ENCODE peak calls at places on chromosomes 16 and 17, in four cellular contexts. Z is K562, S is IMR-90, N is GM12878. M is an unnamed sample.

GRCh38 chr17:77208217-77208808 is 67.5 kb downstream of the SEC14L1 start:
- DNase-seq in N (no peak), Z (no peak), S (peak), M (no peak)

GRCh38 chr17:7590743-7591142 is 849 bp upstream of the SOX15 start:
- DNase-seq in S (peak), Z (no peak), N (no peak), M (peak)

GRCh38 chr17:42124256-42124655 is 1.7 kb downstream of the HSPB9 start:
- DNase-seq in Z (no peak), N (no peak), S (no peak), M (no peak)

GRCh38 chr17:79991924-79992656 is 43.6 kb downstream of the TBC1D16 start:
- DNase-seq in S (peak), Z (no peak), N (no peak), M (no peak)

GRCh38 chr16:82625066-82625968 is 1.5 kb upstream of the CDH13 start:
- DNase-seq in Z (no peak), N (no peak), S (no peak), M (no peak)

GRCh38 chr17:35129973-35130351 is 8.5 kb downstream of the FNDC8 start:
- DNase-seq in N (no peak), S (peak), Z (no peak), M (no peak)

GRCh38 chr17:50268632-50269287 is 5.5 kb upstream of the TMEM92 start:
- DNase-seq in Z (no peak), N (no peak), S (peak), M (peak)

GRCh38 chr17:57539528-57540301 is 205.4 kb downstream of the CCDC182 start:
- DNase-seq in Z (no peak), N (no peak), S (no peak), M (no peak)

GRCh38 chr17:35982409-35983191 is 1.3 kb upstream of the CCL16 start:
- DNase-seq in S (no peak), Z (no peak), N (no peak), M (no peak)

GRCh38 chr17:81735181-81736102 is 23.4 kb downstream of the SLC25A10 start:
- DNase-seq in N (peak), S (peak), Z (peak), M (no peak)

GRCh38 chr17:59746849-59747445 is 39.5 kb downstream of the VMP1 start:
- DNase-seq in N (no peak), S (peak), Z (peak), M (no peak)

GRCh38 chr16:3164121-3164991 is 23.6 kb upstream of the OR1F1 start:
- DNase-seq in N (no peak), S (no peak), Z (no peak), M (no peak)

GRCh38 chr17:73304438-73304837 is 7.4 kb downstream of the CDC42EP4 start:
- DNase-seq in N (no peak), Z (no peak), S (no peak), M (no peak)

GRCh38 chr17:73302189-73302588 is 9.6 kb downstream of the CDC42EP4 start:
- DNase-seq in Z (no peak), S (no peak), N (no peak), M (no peak)

GRCh38 chr17:73307130-73307529 is 4.7 kb downstream of the CDC42EP4 start:
- DNase-seq in Z (no peak), N (no peak), S (no peak), M (no peak)

GRCh38 chr17:73305845-73306836 is 5.7 kb downstream of the CDC42EP4 start:
- DNase-seq in N (no peak), S (no peak), Z (no peak), M (no peak)

GRCh38 chr17:73304971-73305786 is 6.6 kb downstream of the CDC42EP4 start:
- DNase-seq in N (no peak), Z (peak), S (peak), M (peak)
- TF ChIP-seq CHD1 in N (no peak), Z (no peak), S (no peak), M (no peak)

GRCh38 chr16:79476580-79476979 is 124.0 kb downstream of the MAF start:
- DNase-seq in Z (no peak), S (no peak), N (no peak), M (no peak)
- TF ChIP-seq CHD1 in Z (no peak), S (no peak), N (no peak), M (no peak)

GRCh38 chr16:89288577-89288844 is 71.0 kb downstream of the ZNF778 start:
- DNase-seq in N (no peak), Z (no peak), S (no peak), M (no peak)

GRCh38 chr16:89288966-89289365 is 71.5 kb downstream of the ZNF778 start:
- DNase-seq in S (no peak), N (no peak), Z (no peak), M (no peak)

GRCh38 chr16:89290887-89291286 is 73.4 kb downstream of the ZNF778 start:
- DNase-seq in Z (no peak), N (no peak), S (no peak), M (peak)

GRCh38 chr16:89290472-89290871 is 73.0 kb downstream of the ZNF778 start:
- DNase-seq in S (no peak), Z (no peak), N (no peak), M (no peak)

GRCh38 chr16:89289428-89290395 is 72.2 kb downstream of the ZNF778 start:
- DNase-seq in S (peak), Z (peak), N (no peak), M (peak)
- TF ChIP-seq CHD1 in S (no peak), Z (no peak), N (no peak), M (no peak)

GRCh38 chr17:3895354-3895753 is 2.5 kb upstream of the CAMKK1 start:
- DNase-seq in N (no peak), Z (no peak), S (no peak), M (no peak)

GRCh38 chr17:3893720-3894116 is 865 bp upstream of the CAMKK1 start:
- DNase-seq in S (no peak), N (no peak), Z (no peak), M (no peak)

GRCh38 chr17:3894188-3894587 is 1.3 kb upstream of the CAMKK1 start:
- DNase-seq in N (no peak), S (no peak), Z (no peak), M (no peak)

GRCh38 chr17:3896108-3897099 is 3.6 kb upstream of the CAMKK1 start:
- DNase-seq in S (no peak), N (no peak), Z (no peak), M (no peak)

DNA sequence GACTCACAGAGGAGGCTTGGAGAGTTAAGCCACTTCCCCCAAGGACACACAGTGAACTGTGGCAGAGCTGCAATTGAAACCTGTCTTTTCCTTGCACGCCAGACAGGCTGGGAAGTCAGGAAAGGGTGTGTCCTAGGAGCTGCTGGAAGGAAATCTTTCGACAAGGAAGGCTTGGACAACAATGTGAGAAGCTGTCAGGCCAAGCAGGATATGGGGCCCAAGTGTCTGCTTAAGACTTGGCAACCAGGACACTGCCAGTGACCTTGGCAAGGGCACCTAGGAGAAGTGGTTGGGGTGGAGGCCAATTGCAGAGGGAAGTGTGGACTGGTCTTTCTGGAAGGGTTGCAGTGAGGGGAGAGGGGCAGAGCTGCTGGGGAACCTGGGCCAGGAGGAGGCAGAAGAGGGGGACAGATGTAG is 2.1 kb upstream of the CAMKK1 start:
- DNase-seq in S (peak), Z (no peak), N (no peak), M (no peak)
- TF ChIP-seq CHD1 in S (no peak), Z (no peak), N (no peak), M (no peak)

M was measured in H1.